ENCODE peak calls at places on chromosomes 1 and 21, in four cellular contexts. One of them, this sample, is unnamed.
A peak's percentile ranks its signal among the peaks of the same experiment; 100 is the strongest.

GRCh38 chr1:117682372-117682771 is 76.5 kb downstream of the TENT5C start:
- DNase-seq in HepG2: no peak
- DNase-seq in HL-60: no peak
- DNase-seq in SK-N-SH: no peak
- DNase-seq in this sample: no peak

GRCh38 chr1:100394286-100394685 is 42.0 kb downstream of the CDC14A start:
- DNase-seq in HepG2: no peak
- DNase-seq in HL-60: no peak
- DNase-seq in SK-N-SH: no peak
- DNase-seq in this sample: no peak

GRCh38 chr1:1610796-1611597 is 4.3 kb upstream of the MIB2 start:
- DNase-seq in HepG2: no peak
- DNase-seq in HL-60: no peak
- DNase-seq in SK-N-SH: no peak
- DNase-seq in this sample: no peak

GRCh38 chr21:42491328-42491727 is 4.7 kb downstream of the RSPH1 start:
- DNase-seq in HepG2: no peak
- DNase-seq in HL-60: no peak
- DNase-seq in SK-N-SH: no peak
- DNase-seq in this sample: no peak

GRCh38 chr1:244065960-244066388 is 14.9 kb downstream of the ZBTB18 start:
- DNase-seq in HepG2: no peak
- DNase-seq in HL-60: no peak
- DNase-seq in SK-N-SH: no peak
- DNase-seq in this sample: no peak

GRCh38 chr1:231950732-231951131 is 324.1 kb downstream of the DISC1 start:
- DNase-seq in HepG2: no peak
- DNase-seq in HL-60: no peak
- DNase-seq in SK-N-SH: no peak
- DNase-seq in this sample: no peak

GRCh38 chr1:155950829-155951228 is 9.4 kb downstream of the RXFP4 start:
- DNase-seq in HepG2: no peak
- DNase-seq in HL-60: no peak
- DNase-seq in SK-N-SH: peak; percentile 11
- DNase-seq in this sample: no peak

GRCh38 chr1:64956733-64957441 is 9.5 kb downstream of the JAK1 start:
- DNase-seq in HepG2: no peak
- DNase-seq in HL-60: peak; percentile 22
- DNase-seq in SK-N-SH: no peak
- DNase-seq in this sample: no peak

GRCh38 chr1:205810448-205811157 is 2.4 kb downstream of the SLC41A1 start:
- DNase-seq in HepG2: no peak
- DNase-seq in HL-60: no peak
- DNase-seq in SK-N-SH: no peak
- DNase-seq in this sample: peak; percentile 49

GRCh38 chr21:32147041-32147440 is 131.8 kb downstream of the MIS18A start:
- DNase-seq in HepG2: no peak
- DNase-seq in HL-60: no peak
- DNase-seq in SK-N-SH: no peak
- DNase-seq in this sample: no peak

GRCh38 chr21:31520506-31521163 is 138.9 kb upstream of the SOD1 start:
- DNase-seq in HepG2: no peak
- DNase-seq in HL-60: no peak
- DNase-seq in SK-N-SH: no peak
- DNase-seq in this sample: no peak

GRCh38 chr1:110007045-110007444 is 22.5 kb downstream of the AHCYL1 start:
- DNase-seq in HepG2: no peak
- DNase-seq in HL-60: no peak
- DNase-seq in SK-N-SH: peak; percentile 29
- DNase-seq in this sample: no peak

GRCh38 chr21:33731447-33731846 is 89.1 kb downstream of the ITSN1 start:
- DNase-seq in HepG2: no peak
- DNase-seq in HL-60: no peak
- DNase-seq in SK-N-SH: no peak
- DNase-seq in this sample: no peak

GRCh38 chr1:184954232-184954995 is 19.9 kb downstream of the NIBAN1 start:
- DNase-seq in HepG2: no peak
- DNase-seq in HL-60: no peak
- DNase-seq in SK-N-SH: peak; percentile 22
- DNase-seq in this sample: no peak

GRCh38 chr1:110341146-110341871 is 2.1 kb downstream of the RBM15 start:
- DNase-seq in HepG2: no peak
- DNase-seq in HL-60: peak; percentile 23
- DNase-seq in SK-N-SH: no peak
- DNase-seq in this sample: no peak

GRCh38 chr1:36080236-36080635 is 3.7 kb upstream of the TEKT2 start:
- DNase-seq in HepG2: no peak
- DNase-seq in HL-60: no peak
- DNase-seq in SK-N-SH: no peak
- DNase-seq in this sample: no peak

GRCh38 chr1:85583355-85584263 is 3.0 kb downstream of the CCN1 start:
- DNase-seq in HepG2: no peak
- DNase-seq in HL-60: no peak
- DNase-seq in SK-N-SH: no peak
- DNase-seq in this sample: no peak
- H3K4me3 ChIP-seq in HepG2: no peak overlapping the region
- H3K4me3 ChIP-seq in HL-60: no peak overlapping the region
- H3K4me3 ChIP-seq in SK-N-SH: peak overlapping the region; percentile 79
- H3K4me3 ChIP-seq in this sample: peak overlapping the region; percentile 83

GRCh38 chr1:70299472-70299871 is 55.0 kb downstream of the ANKRD13C start:
- DNase-seq in HepG2: no peak
- DNase-seq in HL-60: no peak
- DNase-seq in SK-N-SH: no peak
- DNase-seq in this sample: no peak
- TF ChIP-seq REST in HepG2: no peak
- TF ChIP-seq REST in HL-60: no peak
- TF ChIP-seq REST in SK-N-SH: no peak
- TF ChIP-seq REST in this sample: no peak

GRCh38 chr1:47817861-47818260 is 179.3 kb downstream of the TRABD2B start:
- DNase-seq in HepG2: no peak
- DNase-seq in HL-60: no peak
- DNase-seq in SK-N-SH: no peak
- DNase-seq in this sample: no peak
- H3K4me3 ChIP-seq in HepG2: no peak overlapping the region
- H3K4me3 ChIP-seq in HL-60: no peak overlapping the region
- H3K4me3 ChIP-seq in SK-N-SH: no peak overlapping the region
- H3K4me3 ChIP-seq in this sample: no peak overlapping the region

GRCh38 chr21:44529503-44530125 is 10.4 kb downstream of the KRTAP10-1 start:
- DNase-seq in HepG2: no peak
- DNase-seq in HL-60: no peak
- DNase-seq in SK-N-SH: no peak
- DNase-seq in this sample: no peak
- TF ChIP-seq REST in HepG2: no peak
- TF ChIP-seq REST in HL-60: no peak
- TF ChIP-seq REST in SK-N-SH: peak; percentile 39
- TF ChIP-seq REST in this sample: no peak

GRCh38 chr1:198655464-198656121 is 16.8 kb downstream of the PTPRC start:
- DNase-seq in HepG2: no peak
- DNase-seq in HL-60: peak; percentile 50
- DNase-seq in SK-N-SH: no peak
- DNase-seq in this sample: no peak

GRCh38 chr1:198656500-198656932 is 17.7 kb downstream of the PTPRC start:
- DNase-seq in HepG2: no peak
- DNase-seq in HL-60: peak; percentile 63
- DNase-seq in SK-N-SH: no peak
- DNase-seq in this sample: no peak

GRCh38 chr1:198660341-198661056 is 21.7 kb downstream of the PTPRC start:
- DNase-seq in HepG2: no peak
- DNase-seq in HL-60: no peak
- DNase-seq in SK-N-SH: no peak
- DNase-seq in this sample: no peak

GRCh38 chr1:198653815-198654413 is 15.1 kb downstream of the PTPRC start:
- DNase-seq in HepG2: no peak
- DNase-seq in HL-60: no peak
- DNase-seq in SK-N-SH: peak; percentile 13
- DNase-seq in this sample: no peak

GRCh38 chr1:198657550-198658064 is 18.8 kb downstream of the PTPRC start:
- DNase-seq in HepG2: no peak
- DNase-seq in HL-60: peak; percentile 57
- DNase-seq in SK-N-SH: no peak
- DNase-seq in this sample: peak; percentile 61
- H3K4me3 ChIP-seq in HepG2: no peak overlapping the region
- H3K4me3 ChIP-seq in HL-60: no peak overlapping the region
- H3K4me3 ChIP-seq in SK-N-SH: no peak overlapping the region
- H3K4me3 ChIP-seq in this sample: no peak overlapping the region